ENCODE peak calls at places on chromosome 22, in seven cellular contexts. One of them, this sample, is unnamed.

GRCh38 chr22:37394341-37394740 is 32.9 kb downstream of the ELFN2 start:
- DNase-seq in HEK293T: no peak
- DNase-seq in stimulated activated CD8-positive, alpha-beta memory T cell treated with anti-CD3 and anti-CD28 coated beads, Interleukin-2, amount 100 ng/mL, for 48 hours: no peak
- DNase-seq in transverse colon: no peak
- DNase-seq in GM13977: no peak
- DNase-seq in RPMI8226: no peak
- DNase-seq in HFF-Myc: no peak
- DNase-seq in this sample: no peak

GRCh38 chr22:23608583-23608982 is 23.5 kb downstream of the DRICH1 start:
- DNase-seq in HEK293T: no peak
- DNase-seq in stimulated activated CD8-positive, alpha-beta memory T cell treated with anti-CD3 and anti-CD28 coated beads, Interleukin-2, amount 100 ng/mL, for 48 hours: no peak
- DNase-seq in transverse colon: no peak
- DNase-seq in GM13977: no peak
- DNase-seq in RPMI8226: no peak
- DNase-seq in HFF-Myc: no peak
- DNase-seq in this sample: no peak

GRCh38 chr22:17108256-17109112 is 12.7 kb downstream of the TMEM121B start:
- DNase-seq in HEK293T: no peak
- DNase-seq in stimulated activated CD8-positive, alpha-beta memory T cell treated with anti-CD3 and anti-CD28 coated beads, Interleukin-2, amount 100 ng/mL, for 48 hours: no peak
- DNase-seq in transverse colon: no peak
- DNase-seq in GM13977: no peak
- DNase-seq in RPMI8226: no peak
- DNase-seq in HFF-Myc: no peak
- DNase-seq in this sample: no peak

GRCh38 chr22:46592390-46592872 is 27.8 kb upstream of the GRAMD4 start:
- DNase-seq in HEK293T: no peak
- DNase-seq in stimulated activated CD8-positive, alpha-beta memory T cell treated with anti-CD3 and anti-CD28 coated beads, Interleukin-2, amount 100 ng/mL, for 48 hours: peak; percentile 51
- DNase-seq in transverse colon: peak; percentile 71
- DNase-seq in GM13977: peak; percentile 80
- DNase-seq in RPMI8226: peak; percentile 86
- DNase-seq in HFF-Myc: peak; percentile 16
- DNase-seq in this sample: peak; percentile 80

GRCh38 chr22:41598081-41598480 is 8.4 kb upstream of the PMM1 start:
- DNase-seq in HEK293T: no peak
- DNase-seq in stimulated activated CD8-positive, alpha-beta memory T cell treated with anti-CD3 and anti-CD28 coated beads, Interleukin-2, amount 100 ng/mL, for 48 hours: no peak
- DNase-seq in transverse colon: no peak
- DNase-seq in GM13977: no peak
- DNase-seq in RPMI8226: no peak
- DNase-seq in HFF-Myc: no peak
- DNase-seq in this sample: no peak

GRCh38 chr22:37273126-37273845 is 9.0 kb upstream of the CYTH4 start:
- DNase-seq in HEK293T: no peak
- DNase-seq in stimulated activated CD8-positive, alpha-beta memory T cell treated with anti-CD3 and anti-CD28 coated beads, Interleukin-2, amount 100 ng/mL, for 48 hours: no peak
- DNase-seq in transverse colon: no peak
- DNase-seq in GM13977: no peak
- DNase-seq in RPMI8226: no peak
- DNase-seq in HFF-Myc: no peak
- DNase-seq in this sample: peak; percentile 44

GRCh38 chr22:37805878-37806277 is 1.9 kb upstream of the GCAT start:
- DNase-seq in HEK293T: no peak
- DNase-seq in stimulated activated CD8-positive, alpha-beta memory T cell treated with anti-CD3 and anti-CD28 coated beads, Interleukin-2, amount 100 ng/mL, for 48 hours: no peak
- DNase-seq in transverse colon: no peak
- DNase-seq in GM13977: no peak
- DNase-seq in RPMI8226: peak; percentile 22
- DNase-seq in HFF-Myc: no peak
- DNase-seq in this sample: no peak

GRCh38 chr22:32661737-32662586 is 139.5 kb upstream of the TIMP3 start:
- DNase-seq in HEK293T: no peak
- DNase-seq in stimulated activated CD8-positive, alpha-beta memory T cell treated with anti-CD3 and anti-CD28 coated beads, Interleukin-2, amount 100 ng/mL, for 48 hours: no peak
- DNase-seq in transverse colon: no peak
- DNase-seq in GM13977: no peak
- DNase-seq in RPMI8226: no peak
- DNase-seq in HFF-Myc: peak; percentile 92
- DNase-seq in this sample: no peak

GRCh38 chr22:33837806-33838205 is 82.5 kb downstream of the LARGE1 start:
- DNase-seq in HEK293T: no peak
- DNase-seq in stimulated activated CD8-positive, alpha-beta memory T cell treated with anti-CD3 and anti-CD28 coated beads, Interleukin-2, amount 100 ng/mL, for 48 hours: no peak
- DNase-seq in transverse colon: no peak
- DNase-seq in GM13977: no peak
- DNase-seq in RPMI8226: no peak
- DNase-seq in HFF-Myc: no peak
- DNase-seq in this sample: no peak

GRCh38 chr22:19619144-19620009 is 94.9 kb upstream of the SEPTIN5 start:
- DNase-seq in HEK293T: no peak
- DNase-seq in stimulated activated CD8-positive, alpha-beta memory T cell treated with anti-CD3 and anti-CD28 coated beads, Interleukin-2, amount 100 ng/mL, for 48 hours: no peak
- DNase-seq in transverse colon: no peak
- DNase-seq in GM13977: peak; percentile 77
- DNase-seq in RPMI8226: no peak
- DNase-seq in HFF-Myc: no peak
- DNase-seq in this sample: no peak

GRCh38 chr22:23072911-23073491 is 2.7 kb downstream of the GNAZ start:
- DNase-seq in HEK293T: no peak
- DNase-seq in stimulated activated CD8-positive, alpha-beta memory T cell treated with anti-CD3 and anti-CD28 coated beads, Interleukin-2, amount 100 ng/mL, for 48 hours: no peak
- DNase-seq in transverse colon: no peak
- DNase-seq in GM13977: no peak
- DNase-seq in RPMI8226: no peak
- DNase-seq in HFF-Myc: peak; percentile 14
- DNase-seq in this sample: no peak

GRCh38 chr22:21943571-21944448 is 8.8 kb downstream of the PPM1F start:
- DNase-seq in HEK293T: no peak
- DNase-seq in stimulated activated CD8-positive, alpha-beta memory T cell treated with anti-CD3 and anti-CD28 coated beads, Interleukin-2, amount 100 ng/mL, for 48 hours: no peak
- DNase-seq in transverse colon: no peak
- DNase-seq in GM13977: no peak
- DNase-seq in RPMI8226: no peak
- DNase-seq in HFF-Myc: no peak
- DNase-seq in this sample: no peak

GRCh38 chr22:43002198-43002577 is 12.8 kb downstream of the PACSIN2 start:
- DNase-seq in HEK293T: no peak
- DNase-seq in stimulated activated CD8-positive, alpha-beta memory T cell treated with anti-CD3 and anti-CD28 coated beads, Interleukin-2, amount 100 ng/mL, for 48 hours: no peak
- DNase-seq in transverse colon: no peak
- DNase-seq in GM13977: no peak
- DNase-seq in RPMI8226: no peak
- DNase-seq in HFF-Myc: no peak
- DNase-seq in this sample: no peak

GRCh38 chr22:20674998-20675397 is 98.9 kb upstream of the SERPIND1 start:
- DNase-seq in HEK293T: no peak
- DNase-seq in stimulated activated CD8-positive, alpha-beta memory T cell treated with anti-CD3 and anti-CD28 coated beads, Interleukin-2, amount 100 ng/mL, for 48 hours: no peak
- DNase-seq in transverse colon: no peak
- DNase-seq in GM13977: no peak
- DNase-seq in RPMI8226: no peak
- DNase-seq in HFF-Myc: no peak
- DNase-seq in this sample: no peak

GRCh38 chr22:27808730-27809129 is 7.2 kb upstream of the MN1 start:
- DNase-seq in HEK293T: no peak
- DNase-seq in stimulated activated CD8-positive, alpha-beta memory T cell treated with anti-CD3 and anti-CD28 coated beads, Interleukin-2, amount 100 ng/mL, for 48 hours: no peak
- DNase-seq in transverse colon: no peak
- DNase-seq in GM13977: no peak
- DNase-seq in RPMI8226: no peak
- DNase-seq in HFF-Myc: no peak
- DNase-seq in this sample: no peak